ENCODE peak calls at places on chromosome 17, in ten cellular contexts. J is progenitor cell of endocrine pancreas; L is fibroblast of lung; U is activated CD8-positive, alpha-beta T cell treated with anti-CD3 and anti-CD28 coated beads for 36 hours; I is GM13976; C is CD4-positive, alpha-beta T cell; D is spleen; V is osteocyte; S is esophagus muscularis mucosa; E is neural crest cell. A is an unnamed sample.

GRCh38 chr17:58117382-58117781 is 30.8 kb upstream of the OR4D1 start:
- DNase-seq in J (no peak), L (no peak), U (no peak), I (no peak), C (no peak), D (no peak), V (no peak), S (peak), E (no peak), A (no peak)

GRCh38 chr17:83191388-83192160 is 112.2 kb downstream of the METRNL start:
- DNase-seq in J (no peak), L (no peak), U (no peak), I (no peak), C (no peak), D (peak), V (no peak), S (no peak), E (no peak), A (peak)

GRCh38 chr17:17750881-17751280 is 69.6 kb downstream of the RAI1 start:
- DNase-seq in J (no peak), L (no peak), U (peak), I (peak), C (peak), D (peak), V (no peak), S (no peak), E (no peak), A (no peak)

GRCh38 chr17:29190039-29190438 is 9.8 kb upstream of the MYO18A start:
- DNase-seq in J (no peak), L (no peak), U (no peak), I (no peak), C (no peak), D (no peak), V (no peak), S (no peak), E (no peak), A (no peak)

GRCh38 chr17:71338396-71338795 is 782.4 kb upstream of the SOX9 start:
- DNase-seq in J (no peak), L (peak), U (no peak), I (no peak), C (no peak), D (no peak), V (no peak), S (no peak), E (no peak), A (no peak)

GRCh38 chr17:57999010-57999495 is 8.0 kb downstream of the SRSF1 start:
- DNase-seq in J (no peak), L (no peak), U (no peak), I (no peak), C (no peak), D (no peak), V (no peak), S (no peak), E (no peak), A (no peak)

GRCh38 chr17:64180089-64180488 is 50.1 kb upstream of the ERN1 start:
- DNase-seq in J (no peak), L (peak), U (no peak), I (no peak), C (no peak), D (no peak), V (no peak), S (no peak), E (no peak), A (no peak)

GRCh38 chr17:71409712-71410111 is 711.1 kb upstream of the SOX9 start:
- DNase-seq in J (no peak), L (peak), U (no peak), I (no peak), C (no peak), D (no peak), V (no peak), S (no peak), E (no peak), A (no peak)

GRCh38 chr17:41678411-41678906 is 10.2 kb upstream of the EIF1 start:
- DNase-seq in J (no peak), L (no peak), U (no peak), I (no peak), C (no peak), D (no peak), V (no peak), S (no peak), E (no peak), A (no peak)

GRCh38 chr17:70099884-70100283 is 24.9 kb downstream of the KCNJ16 start:
- DNase-seq in J (no peak), L (no peak), U (no peak), I (no peak), C (no peak), D (no peak), V (no peak), S (no peak), E (no peak), A (no peak)

DNA sequence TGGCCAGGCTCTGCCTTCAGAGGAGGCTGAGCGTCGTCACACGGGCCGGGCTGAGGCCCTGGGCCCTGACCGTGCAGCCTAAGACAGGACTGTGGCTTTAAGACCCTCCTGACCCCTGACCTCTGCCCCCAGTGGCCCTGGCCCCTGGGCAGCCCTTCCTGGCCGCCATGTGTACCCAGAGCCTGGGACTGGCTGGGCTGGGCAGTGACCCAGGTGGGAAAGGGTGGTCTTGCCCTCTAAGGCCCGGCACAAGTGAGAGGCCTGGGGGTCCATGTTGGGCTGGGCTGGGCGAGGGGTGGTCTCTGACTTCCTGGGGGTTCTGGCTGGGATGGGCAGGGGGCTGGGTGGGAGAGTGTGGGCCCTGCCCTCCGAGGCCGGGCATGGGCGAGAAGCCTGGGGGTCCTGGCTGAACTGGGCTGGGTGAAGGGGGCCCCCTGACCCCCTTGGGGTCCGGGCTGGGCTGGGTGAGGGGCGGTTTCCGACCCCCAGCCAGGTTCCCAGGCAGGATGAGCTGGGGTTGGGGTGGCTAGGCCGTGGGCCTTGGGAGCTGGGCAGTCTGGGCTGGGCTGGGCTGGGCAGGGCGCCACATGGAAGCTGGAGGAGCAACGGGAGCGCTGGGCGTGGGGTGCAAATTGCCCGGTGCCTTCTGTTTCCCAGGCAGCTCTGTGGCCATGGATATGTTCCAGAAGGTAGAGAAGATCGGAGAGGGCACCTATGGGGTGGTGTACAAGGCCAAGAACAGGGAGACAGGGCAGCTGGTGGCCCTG is at the start of gene CDK3:
- DNase-seq in J (no peak), L (no peak), U (no peak), I (no peak), C (no peak), D (no peak), V (no peak), S (no peak), E (no peak), A (no peak)
- TF ChIP-seq CTCF in J (peak), L (no peak), U (peak), I (no peak), C (no peak), D (peak), V (no peak), S (no peak), E (peak), A (peak)

GRCh38 chr17:38749222-38750043 is 1.3 kb upstream of the PCGF2 start:
- DNase-seq in J (peak), L (peak), U (no peak), I (peak), C (no peak), D (peak), V (no peak), S (peak), E (peak), A (peak)
- TF ChIP-seq CTCF in J (no peak), L (no peak), U (no peak), I (no peak), C (no peak), D (no peak), V (no peak), S (no peak), E (no peak), A (no peak)

DNA sequence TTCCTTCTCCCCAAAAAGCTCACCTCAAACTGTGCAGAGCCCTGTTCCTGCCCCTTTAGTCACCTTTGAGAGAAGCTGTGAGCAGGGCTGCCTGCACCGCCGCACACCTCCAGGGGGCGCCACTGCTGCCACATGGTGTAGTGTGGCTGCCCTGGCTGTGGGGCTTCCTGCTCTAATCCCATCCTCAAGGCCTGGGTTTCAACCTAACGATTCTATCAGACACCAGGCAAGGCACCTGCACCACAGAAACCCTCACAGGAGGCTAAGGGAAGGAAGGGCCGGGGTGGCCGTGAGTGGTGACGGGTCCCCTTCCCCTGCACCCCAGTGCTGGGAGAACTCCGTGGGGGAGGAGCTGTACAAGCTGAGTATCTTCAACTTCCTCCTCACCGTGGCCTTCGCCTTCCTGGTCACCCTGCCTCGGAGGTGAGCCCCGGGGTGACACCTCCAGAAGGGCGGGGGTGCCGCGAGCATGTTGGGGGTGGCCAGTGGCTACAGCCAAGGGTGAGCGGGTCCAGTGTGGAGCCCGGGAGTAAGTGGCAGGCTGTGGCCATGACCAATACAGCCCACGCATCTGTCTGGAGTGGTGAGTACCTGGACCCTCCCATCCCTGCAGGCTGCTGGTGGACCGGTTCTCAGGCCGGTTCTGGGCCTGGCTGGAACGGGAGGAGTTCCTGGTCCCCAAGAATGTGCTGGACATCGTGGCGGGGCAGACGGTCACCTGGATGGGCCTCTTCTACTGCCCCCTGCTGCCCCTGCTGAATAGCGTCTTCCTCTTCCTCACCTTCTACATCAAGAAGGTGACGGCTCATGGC is 7.0 kb downstream of the TMC8 start:
- DNase-seq in J (no peak), L (no peak), U (peak), I (no peak), C (no peak), D (peak), V (no peak), S (no peak), E (no peak), A (no peak)
- TF ChIP-seq CTCF in J (peak), L (peak), U (peak), I (peak), C (peak), D (peak), V (peak), S (peak), E (peak), A (peak)

DNA sequence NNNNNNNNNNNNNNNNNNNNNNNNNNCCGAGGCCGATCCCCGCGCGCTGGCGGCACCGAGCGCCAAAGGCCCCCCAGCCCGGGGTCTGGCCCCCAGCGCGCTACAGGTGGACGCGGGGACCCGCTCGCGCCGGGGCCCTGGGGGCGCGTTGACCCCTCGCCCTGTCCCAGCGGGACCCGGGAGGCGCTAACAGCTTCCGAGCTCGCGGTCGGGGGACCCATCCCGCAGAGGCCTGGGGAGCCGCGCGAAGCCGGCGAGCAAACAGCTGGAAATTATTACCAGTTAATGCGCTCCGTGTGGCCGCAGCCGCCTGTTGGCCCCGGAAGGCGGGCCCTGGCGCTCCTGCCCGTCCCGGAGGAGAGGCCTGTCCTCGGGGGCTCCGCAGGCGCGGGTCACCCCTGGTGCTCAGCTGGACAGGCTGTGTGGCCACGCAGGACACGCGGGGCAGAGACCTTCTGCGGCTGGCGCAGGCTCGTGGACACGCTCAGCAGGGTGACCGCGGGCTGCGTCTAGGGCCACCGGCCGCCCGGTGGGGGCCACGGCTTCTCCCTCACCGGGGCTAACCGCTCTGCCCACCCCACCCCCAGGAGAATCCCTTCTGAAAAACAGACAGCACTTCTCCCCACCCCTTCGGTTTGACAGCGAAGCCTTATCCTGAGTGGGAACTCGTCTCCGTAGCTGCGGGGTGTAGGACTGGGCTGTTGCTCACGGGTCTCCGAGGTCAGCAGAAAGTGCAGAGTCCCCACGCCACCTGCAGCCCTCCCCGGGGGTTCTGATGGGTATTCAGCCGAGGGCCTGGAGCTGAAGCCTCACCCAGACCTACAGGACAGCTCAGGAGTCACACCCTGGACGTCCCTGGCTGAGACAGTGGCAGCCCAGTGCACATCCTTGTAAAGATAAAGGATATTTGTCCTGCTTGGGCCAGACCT is 138.7 kb upstream of the RPH3AL start:
- DNase-seq in J (peak), L (peak), U (no peak), I (peak), C (peak), D (peak), V (peak), S (no peak), E (peak), A (peak)
- TF ChIP-seq CTCF in J (no peak), L (no peak), U (no peak), I (no peak), C (no peak), D (no peak), V (no peak), S (peak), E (peak), A (no peak)

GRCh38 chr17:15261063-15261817 is 3.9 kb downstream of the PMP22 start:
- DNase-seq in J (peak), L (peak), U (peak), I (peak), C (no peak), D (peak), V (peak), S (peak), E (peak), A (peak)
- TF ChIP-seq CTCF in J (peak), L (peak), U (peak), I (no peak), C (no peak), D (peak), V (no peak), S (no peak), E (peak), A (peak)

GRCh38 chr17:35769895-35770486 is 9.3 kb downstream of the C17orf50 start:
- DNase-seq in J (no peak), L (no peak), U (no peak), I (no peak), C (no peak), D (no peak), V (no peak), S (no peak), E (no peak), A (no peak)
- TF ChIP-seq CTCF in J (no peak), L (no peak), U (peak), I (no peak), C (no peak), D (no peak), V (peak), S (no peak), E (peak), A (peak)

GRCh38 chr17:80124351-80124981 is 22.5 kb downstream of the EIF4A3 start:
- DNase-seq in J (peak), L (no peak), U (no peak), I (peak), C (no peak), D (no peak), V (no peak), S (no peak), E (peak), A (no peak)

GRCh38 chr17:80125656-80126448 is 21.1 kb downstream of the EIF4A3 start:
- DNase-seq in J (no peak), L (peak), U (no peak), I (no peak), C (no peak), D (no peak), V (no peak), S (no peak), E (no peak), A (no peak)

GRCh38 chr17:80122026-80122575 is 20.7 kb downstream of the GAA start:
- DNase-seq in J (no peak), L (no peak), U (no peak), I (no peak), C (no peak), D (no peak), V (no peak), S (no peak), E (no peak), A (peak)

GRCh38 chr17:80122926-80123505 is 21.6 kb downstream of the GAA start:
- DNase-seq in J (no peak), L (no peak), U (no peak), I (no peak), C (no peak), D (no peak), V (no peak), S (no peak), E (no peak), A (peak)

DNA sequence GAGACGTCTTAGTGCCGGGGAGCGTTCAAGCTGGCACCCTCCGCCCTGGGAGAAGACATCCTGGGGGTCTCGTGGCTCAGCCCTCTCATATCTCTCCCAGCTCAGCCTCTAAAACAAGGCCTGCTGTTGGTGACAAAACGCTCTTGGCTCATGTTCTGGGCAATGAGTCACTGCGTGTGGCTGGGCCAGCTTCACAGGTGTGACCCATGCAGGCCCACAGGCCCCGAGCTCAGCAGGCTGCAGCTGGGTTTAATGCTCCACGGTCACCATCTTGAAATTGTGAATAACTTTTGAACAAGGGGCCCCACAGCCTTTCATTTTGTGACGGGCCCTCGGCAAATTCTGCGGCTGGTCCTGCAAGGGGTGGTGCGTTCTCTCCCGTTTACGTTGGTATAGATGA is 22.4 kb downstream of the GAA start:
- DNase-seq in J (no peak), L (peak), U (no peak), I (no peak), C (no peak), D (no peak), V (no peak), S (no peak), E (no peak), A (peak)
- TF ChIP-seq CTCF in J (no peak), L (no peak), U (no peak), I (no peak), C (no peak), D (no peak), V (no peak), S (no peak), E (no peak), A (no peak)

GRCh38 chr17:4584125-4584834 is at the start of gene SMTNL2:
- DNase-seq in J (peak), L (no peak), U (peak), I (no peak), C (no peak), D (peak), V (peak), S (no peak), E (peak), A (peak)
- TF ChIP-seq CTCF in J (no peak), L (no peak), U (no peak), I (no peak), C (no peak), D (no peak), V (no peak), S (no peak), E (peak), A (peak)

A was measured in mesothelial cell of epicardium.